ENCODE peak calls at places on chromosome 14, in four cellular contexts. One of them, this sample, is unnamed.

GRCh38 chr14:100371773-100372172 is 48.6 kb downstream of the SLC25A47 start:
- DNase-seq in T-helper 1 cell: no peak
- DNase-seq in non-pigmented ciliary epithelial cell: no peak
- DNase-seq in WTC11: no peak
- DNase-seq in this sample: no peak

GRCh38 chr14:74301594-74302159 is 1.1 kb downstream of the ABCD4 start:
- DNase-seq in T-helper 1 cell: no peak
- DNase-seq in non-pigmented ciliary epithelial cell: no peak
- DNase-seq in WTC11: no peak
- DNase-seq in this sample: no peak

GRCh38 chr14:78170203-78170602 is at the start of gene NRXN3:
- DNase-seq in T-helper 1 cell: no peak
- DNase-seq in non-pigmented ciliary epithelial cell: no peak
- DNase-seq in WTC11: peak; percentile 76
- DNase-seq in this sample: no peak

GRCh38 chr14:103867020-103867419 is 19.6 kb upstream of the PPP1R13B start:
- DNase-seq in T-helper 1 cell: no peak
- DNase-seq in non-pigmented ciliary epithelial cell: no peak
- DNase-seq in WTC11: no peak
- DNase-seq in this sample: no peak

GRCh38 chr14:101503431-101504095 is 57.7 kb upstream of the DIO3 start:
- DNase-seq in T-helper 1 cell: no peak
- DNase-seq in non-pigmented ciliary epithelial cell: no peak
- DNase-seq in WTC11: peak; percentile 4
- DNase-seq in this sample: no peak

GRCh38 chr14:63273091-63273490 is 45.6 kb downstream of the GPHB5 start:
- DNase-seq in T-helper 1 cell: no peak
- DNase-seq in non-pigmented ciliary epithelial cell: no peak
- DNase-seq in WTC11: no peak
- DNase-seq in this sample: no peak

GRCh38 chr14:93648440-93649168 is 139.7 kb downstream of the PRIMA1 start:
- DNase-seq in T-helper 1 cell: no peak
- DNase-seq in non-pigmented ciliary epithelial cell: no peak
- DNase-seq in WTC11: peak; percentile 32
- DNase-seq in this sample: no peak

GRCh38 chr14:21894003-21894897 is 220.6 kb upstream of the OR4E1 start:
- DNase-seq in T-helper 1 cell: peak; percentile 19
- DNase-seq in non-pigmented ciliary epithelial cell: no peak
- DNase-seq in WTC11: peak; percentile 62
- DNase-seq in this sample: peak; percentile 22

GRCh38 chr14:34051966-34052657 is 101.2 kb upstream of the EGLN3 start:
- DNase-seq in T-helper 1 cell: no peak
- DNase-seq in non-pigmented ciliary epithelial cell: peak; percentile 48
- DNase-seq in WTC11: no peak
- DNase-seq in this sample: no peak

GRCh38 chr14:90514015-90514398 is 117.2 kb downstream of the CALM1 start:
- DNase-seq in T-helper 1 cell: no peak
- DNase-seq in non-pigmented ciliary epithelial cell: no peak
- DNase-seq in WTC11: no peak
- DNase-seq in this sample: no peak

GRCh38 chr14:58637040-58637390 is 747 bp upstream of the DACT1 start:
- DNase-seq in T-helper 1 cell: no peak
- DNase-seq in non-pigmented ciliary epithelial cell: peak; percentile 72
- DNase-seq in WTC11: no peak
- DNase-seq in this sample: no peak

GRCh38 chr14:101428409-101428808 is 132.9 kb upstream of the DIO3 start:
- DNase-seq in T-helper 1 cell: no peak
- DNase-seq in non-pigmented ciliary epithelial cell: no peak
- DNase-seq in WTC11: no peak
- DNase-seq in this sample: no peak

GRCh38 chr14:69190191-69190590 is 1.1 kb upstream of the EXD2 start:
- DNase-seq in T-helper 1 cell: no peak
- DNase-seq in non-pigmented ciliary epithelial cell: no peak
- DNase-seq in WTC11: no peak
- DNase-seq in this sample: no peak

GRCh38 chr14:23578560-23579310 is at the start of gene JPH4:
- DNase-seq in T-helper 1 cell: no peak
- DNase-seq in non-pigmented ciliary epithelial cell: no peak
- DNase-seq in WTC11: peak; percentile 69
- DNase-seq in this sample: no peak